ENCODE peak calls at places on chromosomes 16 and 17, in six cellular contexts. U, M, B, E, C and N are unnamed samples.

GRCh38 chr16:87850009-87851006 is 19.0 kb downstream of the SLC7A5 start:
- DNase-seq in C (peak), E (no peak), B (peak), M (peak), U (no peak), N (peak)

GRCh38 chr16:67248401-67249177 is at the start of gene SLC9A5:
- DNase-seq in E (no peak), B (no peak), U (no peak), M (peak), C (no peak), N (no peak)

GRCh38 chr17:4576729-4577322 is 7.5 kb upstream of the SMTNL2 start:
- DNase-seq in U (no peak), E (no peak), M (no peak), C (no peak), B (no peak), N (peak)

GRCh38 chr17:48505788-48506187 is 25.0 kb downstream of the HOXB1 start:
- DNase-seq in E (no peak), M (peak), U (peak), C (no peak), B (no peak), N (peak)

GRCh38 chr16:68658258-68658973 is 13.3 kb downstream of the CDH3 start:
- DNase-seq in C (no peak), B (no peak), U (no peak), E (no peak), M (peak), N (peak)

GRCh38 chr17:1298616-1299015 is 19.2 kb downstream of the TRARG1 start:
- DNase-seq in U (no peak), E (no peak), B (no peak), C (no peak), M (no peak), N (no peak)

GRCh38 chr17:56393156-56393555 is 200.3 kb upstream of the NOG start:
- DNase-seq in E (no peak), B (no peak), C (no peak), U (no peak), M (no peak), N (no peak)

GRCh38 chr17:62966426-62967110 is 533 bp downstream of the TANC2 start:
- DNase-seq in E (no peak), M (peak), C (peak), U (no peak), B (no peak), N (peak)

GRCh38 chr16:78751601-78752000 is 652.1 kb downstream of the WWOX start:
- DNase-seq in C (no peak), E (no peak), B (no peak), U (no peak), M (no peak), N (no peak)

GRCh38 chr17:1134634-1135324 is 45.0 kb downstream of the ABR start:
- DNase-seq in U (no peak), B (peak), C (no peak), M (no peak), E (no peak), N (no peak)

GRCh38 chr16:87057291-87057881 is 259.8 kb downstream of the C16orf95 start:
- DNase-seq in M (no peak), C (no peak), U (no peak), B (peak), E (no peak), N (no peak)

GRCh38 chr17:62140376-62140775 is 75.3 kb upstream of the MED13 start:
- DNase-seq in B (no peak), M (no peak), C (no peak), U (no peak), E (no peak), N (no peak)

GRCh38 chr17:19646788-19647696 is 1.5 kb upstream of the ALDH3A2 start:
- DNase-seq in U (no peak), M (peak), E (no peak), C (no peak), B (no peak), N (peak)

GRCh38 chr16:12002447-12003006 is 26.0 kb downstream of the SNX29 start:
- DNase-seq in E (no peak), B (no peak), C (no peak), U (no peak), M (peak), N (peak)

GRCh38 chr16:50573947-50574751 is 26.0 kb downstream of the NKD1 start:
- DNase-seq in M (no peak), E (no peak), C (peak), B (peak), U (no peak), N (no peak)

GRCh38 chr16:1610841-1611653 is 825 bp downstream of the IFT140 start:
- DNase-seq in U (no peak), C (peak), E (no peak), B (no peak), M (no peak), N (no peak)